ENCODE peak calls at places on chromosomes 13 and 19, in nine cellular contexts. S, M, D, N, C, F, K, U and G are unnamed samples.

GRCh38 chr13:99979453-99980200 is 2.0 kb upstream of the ZIC2 start:
- DNase-seq in S (no peak), M (peak; percentile 21), D (no peak), N (no peak), C (peak; percentile 55), F (peak; percentile 52), K (no peak), U (no peak), G (no peak)

GRCh38 chr19:5148794-5149190 is 179.9 kb downstream of the KDM4B start:
- DNase-seq in S (no peak), M (no peak), D (no peak), N (no peak), C (no peak), F (no peak), K (no peak), U (no peak), G (no peak)

GRCh38 chr13:41188584-41188983 is 5.8 kb downstream of the KBTBD7 start:
- DNase-seq in S (no peak), M (no peak), D (peak; percentile 54), N (peak; percentile 47), C (no peak), F (no peak), K (no peak), U (peak; percentile 49), G (no peak)

GRCh38 chr19:43534811-43535761 is 2.1 kb downstream of the ZNF575 start:
- DNase-seq in S (no peak), M (peak; percentile 49), D (peak; percentile 64), N (peak; percentile 61), C (peak; percentile 54), F (peak; percentile 79), K (peak; percentile 70), U (no peak), G (no peak)

GRCh38 chr13:48873598-48873997 is 102.1 kb upstream of the FNDC3A start:
- DNase-seq in S (peak; percentile 25), M (no peak), D (peak; percentile 23), N (peak; percentile 28), C (no peak), F (no peak), K (no peak), U (no peak), G (no peak)

GRCh38 chr13:40331802-40332201 is 334.6 kb downstream of the FOXO1 start:
- DNase-seq in S (no peak), M (no peak), D (no peak), N (no peak), C (no peak), F (no peak), K (no peak), U (no peak), G (no peak)

GRCh38 chr13:77391475-77391874 is 64.6 kb upstream of the MYCBP2 start:
- DNase-seq in S (peak; percentile 11), M (no peak), D (no peak), N (no peak), C (no peak), F (no peak), K (no peak), U (no peak), G (no peak)

GRCh38 chr19:35076657-35077056 is 35.1 kb downstream of the HPN start:
- DNase-seq in S (no peak), M (no peak), D (no peak), N (no peak), C (no peak), F (no peak), K (no peak), U (no peak), G (no peak)

GRCh38 chr13:101544979-101545378 is 92.5 kb downstream of the ITGBL1 start:
- DNase-seq in S (no peak), M (no peak), D (no peak), N (no peak), C (no peak), F (no peak), K (no peak), U (no peak), G (no peak)

GRCh38 chr13:27659466-27659865 is 37.8 kb downstream of the POLR1D start:
- DNase-seq in S (no peak), M (no peak), D (no peak), N (no peak), C (no peak), F (no peak), K (no peak), U (no peak), G (no peak)

GRCh38 chr13:113929628-113930615 is 44.0 kb downstream of the C13orf46 start:
- DNase-seq in S (no peak), M (no peak), D (no peak), N (no peak), C (no peak), F (no peak), K (no peak), U (no peak), G (peak; percentile 84)

GRCh38 chr19:23385404-23385803 is 9.9 kb downstream of the ZNF91 start:
- DNase-seq in S (no peak), M (no peak), D (no peak), N (no peak), C (no peak), F (no peak), K (no peak), U (no peak), G (no peak)

GRCh38 chr19:6056801-6057650 is 53.3 kb downstream of the RFX2 start:
- DNase-seq in S (peak; percentile 100), M (no peak), D (peak; percentile 97), N (peak; percentile 94), C (peak; percentile 50), F (peak; percentile 30), K (peak; percentile 91), U (peak; percentile 65), G (peak; percentile 96)

GRCh38 chr19:12937243-12938053 is 961 bp upstream of the CALR start:
- DNase-seq in S (no peak), M (no peak), D (no peak), N (no peak), C (no peak), F (peak; percentile 49), K (no peak), U (no peak), G (peak; percentile 65)

GRCh38 chr19:18496167-18496979 is 25.5 kb downstream of the ELL start:
- DNase-seq in S (peak; percentile 82), M (no peak), D (peak; percentile 81), N (peak; percentile 59), C (peak; percentile 64), F (no peak), K (no peak), U (no peak), G (no peak)
- TF ChIP-seq CTCF in S (peak; percentile 31), M (no peak), D (no peak), N (no peak), C (peak; percentile 37), F (no peak), K (no peak), U (no peak), G (no peak)

DNA sequence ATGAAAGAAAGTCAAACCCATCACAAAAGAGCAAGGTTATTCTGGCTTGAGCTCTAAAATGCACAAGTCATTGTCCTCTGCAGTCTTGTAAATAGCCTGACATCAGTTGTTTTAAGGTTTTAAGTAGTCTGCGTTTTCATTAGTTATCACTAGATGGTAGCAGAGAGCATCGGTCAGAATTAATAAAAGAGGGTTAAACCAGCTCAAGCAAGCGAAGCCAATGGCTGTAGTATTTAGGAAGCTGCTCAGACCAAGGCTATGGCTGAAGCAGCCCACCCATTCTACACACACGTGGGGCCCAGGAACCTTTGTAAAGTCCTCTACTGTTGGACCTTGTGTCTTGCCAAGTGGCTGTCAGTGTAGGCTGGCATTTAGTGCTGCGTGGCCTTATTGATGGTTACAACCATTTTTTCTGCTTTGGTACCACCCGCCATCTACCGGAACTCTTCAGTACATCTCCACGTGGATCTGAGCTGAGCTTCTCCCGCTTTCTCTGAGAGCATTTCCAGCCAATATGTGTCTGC is 13.3 kb upstream of the ZNF57 start:
- DNase-seq in S (peak; percentile 31), M (no peak), D (peak; percentile 77), N (peak; percentile 47), C (peak; percentile 71), F (peak; percentile 7), K (no peak), U (peak; percentile 27), G (no peak)
- TF ChIP-seq CTCF in S (peak; percentile 80), M (peak; percentile 62), D (peak; percentile 63), N (peak; percentile 65), C (peak; percentile 82), F (peak; percentile 64), K (peak; percentile 67), U (peak; percentile 75), G (no peak)

GRCh38 chr13:44765076-44765475 is 188.9 kb upstream of the TSC22D1 start:
- DNase-seq in S (no peak), M (no peak), D (no peak), N (no peak), C (no peak), F (no peak), K (no peak), U (no peak), G (no peak)

GRCh38 chr13:44762946-44763345 is 186.8 kb upstream of the TSC22D1 start:
- DNase-seq in S (no peak), M (no peak), D (no peak), N (peak; percentile 55), C (no peak), F (no peak), K (no peak), U (no peak), G (no peak)

GRCh38 chr13:44760434-44760833 is 184.3 kb upstream of the TSC22D1 start:
- DNase-seq in S (no peak), M (no peak), D (no peak), N (no peak), C (no peak), F (no peak), K (no peak), U (no peak), G (no peak)

GRCh38 chr13:44764334-44764733 is 188.2 kb upstream of the TSC22D1 start:
- DNase-seq in S (no peak), M (no peak), D (no peak), N (peak; percentile 45), C (no peak), F (no peak), K (no peak), U (no peak), G (no peak)

DNA sequence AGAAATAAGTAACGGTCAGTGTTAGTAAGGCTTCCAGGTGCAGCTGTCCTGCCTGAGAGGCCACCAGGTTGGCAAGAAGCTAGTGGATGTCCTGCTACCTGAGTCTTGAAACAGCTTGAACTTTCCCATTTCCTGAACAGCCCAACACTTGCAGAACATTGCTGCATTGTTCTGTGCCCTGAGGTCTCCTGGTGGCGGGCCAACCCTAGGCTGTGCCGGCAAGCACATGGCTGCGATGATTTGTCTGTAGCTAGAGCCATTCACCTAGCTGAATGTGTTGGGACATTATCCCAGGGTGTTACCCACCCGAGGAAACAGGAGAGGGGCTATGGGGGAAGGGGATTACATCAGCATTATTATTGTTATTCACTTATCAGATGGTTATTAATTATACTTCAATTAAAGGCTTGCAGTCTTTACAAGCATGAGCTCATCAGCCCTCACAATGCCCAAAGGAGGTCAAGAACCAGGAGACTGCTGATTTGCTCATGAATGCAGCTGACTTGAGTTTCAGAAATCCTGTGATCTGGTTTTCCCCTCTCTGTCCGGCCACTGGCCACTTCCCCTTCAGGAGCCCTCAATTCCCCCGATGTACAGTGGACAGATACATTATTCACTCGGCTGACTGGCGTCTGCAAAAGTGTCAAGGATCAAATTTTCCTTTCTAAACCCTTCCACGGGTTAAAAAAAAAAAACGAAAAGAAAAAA is 187.6 kb upstream of the TSC22D1 start:
- DNase-seq in S (no peak), M (no peak), D (no peak), N (peak; percentile 46), C (no peak), F (no peak), K (peak; percentile 16), U (no peak), G (no peak)
- TF ChIP-seq CTCF in S (no peak), M (no peak), D (no peak), N (no peak), C (no peak), F (no peak), K (no peak), U (no peak), G (no peak)

GRCh38 chr19:40775632-40776022 is 306 bp downstream of the MIA start:
- DNase-seq in S (no peak), M (no peak), D (no peak), N (no peak), C (no peak), F (no peak), K (no peak), U (no peak), G (no peak)
- TF ChIP-seq CTCF in S (no peak), M (no peak), D (no peak), N (no peak), C (no peak), F (no peak), K (no peak), U (no peak), G (no peak)